ENCODE peak calls at places on chromosomes 6 and 20, in ten cellular contexts. S, O, G, I, Y, L, W, A, M and H are unnamed samples.
A peak's percentile ranks its signal among the peaks of the same experiment; 100 is the strongest.

GRCh38 chr6:139308284-139308916 is 16.6 kb upstream of the TXLNB start:
- DNase-seq in S (no peak), O (no peak), G (no peak), I (no peak), Y (no peak), L (no peak), W (peak; percentile 7), A (no peak), M (no peak), H (no peak)

GRCh38 chr6:127481628-127482027 is 22.4 kb upstream of the KIAA0408 start:
- DNase-seq in S (no peak), O (no peak), G (no peak), I (peak; percentile 78), Y (no peak), L (no peak), W (peak; percentile 63), A (no peak), M (peak; percentile 30), H (no peak)

GRCh38 chr6:165889636-165890403 is 226.8 kb upstream of the PDE10A start:
- DNase-seq in S (no peak), O (no peak), G (no peak), I (peak; percentile 53), Y (no peak), L (no peak), W (peak; percentile 58), A (no peak), M (peak; percentile 47), H (no peak)

GRCh38 chr20:47594157-47594556 is 92.5 kb downstream of the NCOA3 start:
- DNase-seq in S (no peak), O (no peak), G (no peak), I (no peak), Y (no peak), L (no peak), W (no peak), A (no peak), M (no peak), H (no peak)

GRCh38 chr6:142903806-142904205 is 41.2 kb downstream of the HIVEP2 start:
- DNase-seq in S (no peak), O (no peak), G (no peak), I (no peak), Y (no peak), L (no peak), W (no peak), A (no peak), M (peak; percentile 34), H (no peak)

GRCh38 chr6:92201618-92202017 is 1217.7 kb downstream of the EPHA7 start:
- DNase-seq in S (no peak), O (no peak), G (no peak), I (peak; percentile 9), Y (no peak), L (no peak), W (peak; percentile 9), A (no peak), M (no peak), H (no peak)

GRCh38 chr20:53695797-53696527 is 102.3 kb upstream of the ZNF217 start:
- DNase-seq in S (no peak), O (no peak), G (peak; percentile 25), I (no peak), Y (no peak), L (no peak), W (no peak), A (no peak), M (no peak), H (no peak)

GRCh38 chr20:46592580-46593362 is 42.3 kb upstream of the OCSTAMP start:
- DNase-seq in S (no peak), O (no peak), G (no peak), I (no peak), Y (no peak), L (peak; percentile 3), W (no peak), A (no peak), M (no peak), H (no peak)

GRCh38 chr20:15146948-15147347 is 809.5 kb upstream of the FLRT3 start:
- DNase-seq in S (no peak), O (no peak), G (no peak), I (no peak), Y (no peak), L (no peak), W (no peak), A (no peak), M (no peak), H (no peak)

GRCh38 chr20:38604873-38605303 is 3.3 kb downstream of the ARHGAP40 start:
- DNase-seq in S (no peak), O (no peak), G (no peak), I (peak; percentile 80), Y (no peak), L (no peak), W (peak; percentile 32), A (no peak), M (no peak), H (no peak)

GRCh38 chr20:36154696-36155628 is at the start of gene EPB41L1:
- DNase-seq in S (no peak), O (peak; percentile 77), G (no peak), I (no peak), Y (no peak), L (no peak), W (no peak), A (no peak), M (no peak), H (no peak)

GRCh38 chr20:52103469-52103910 is 88.1 kb downstream of the ZFP64 start:
- DNase-seq in S (no peak), O (no peak), G (no peak), I (peak; percentile 18), Y (no peak), L (peak; percentile 7), W (peak; percentile 26), A (no peak), M (peak; percentile 24), H (no peak)

GRCh38 chr20:23125625-23126191 is 39.6 kb upstream of the CD93 start:
- DNase-seq in S (no peak), O (no peak), G (peak; percentile 86), I (peak; percentile 95), Y (no peak), L (no peak), W (peak; percentile 67), A (peak; percentile 80), M (peak; percentile 80), H (no peak)

GRCh38 chr6:36116066-36116465 is 14.2 kb upstream of the MAPK13 start:
- DNase-seq in S (no peak), O (no peak), G (no peak), I (no peak), Y (no peak), L (no peak), W (no peak), A (no peak), M (no peak), H (no peak)

GRCh38 chr6:37433657-37434271 is 743 bp downstream of the CMTR1 start:
- DNase-seq in S (peak; percentile 4), O (no peak), G (no peak), I (no peak), Y (no peak), L (peak; percentile 50), W (peak; percentile 5), A (no peak), M (no peak), H (no peak)

GRCh38 chr6:167163476-167164011 is 5.8 kb upstream of the GPR31 start:
- DNase-seq in S (no peak), O (no peak), G (peak; percentile 63), I (no peak), Y (no peak), L (no peak), W (no peak), A (no peak), M (no peak), H (no peak)

GRCh38 chr20:40648505-40649072 is 40.4 kb downstream of the MAFB start:
- DNase-seq in S (no peak), O (no peak), G (no peak), I (no peak), Y (no peak), L (no peak), W (no peak), A (no peak), M (no peak), H (no peak)

GRCh38 chr6:21026576-21027273 is 492.5 kb downstream of the CDKAL1 start:
- DNase-seq in S (no peak), O (no peak), G (no peak), I (peak; percentile 91), Y (no peak), L (no peak), W (peak; percentile 60), A (no peak), M (peak; percentile 54), H (no peak)

GRCh38 chr6:115663681-115664080 is 397.0 kb downstream of the FRK start:
- DNase-seq in S (no peak), O (no peak), G (no peak), I (no peak), Y (no peak), L (no peak), W (no peak), A (no peak), M (no peak), H (no peak)

GRCh38 chr6:6927437-6928361 is 180.1 kb upstream of the RREB1 start:
- DNase-seq in S (no peak), O (no peak), G (peak; percentile 78), I (no peak), Y (no peak), L (no peak), W (no peak), A (peak; percentile 86), M (no peak), H (no peak)

GRCh38 chr20:53643031-53643832 is 49.6 kb upstream of the ZNF217 start:
- DNase-seq in S (no peak), O (no peak), G (peak; percentile 88), I (peak; percentile 84), Y (no peak), L (peak; percentile 60), W (peak; percentile 77), A (no peak), M (peak; percentile 80), H (no peak)

GRCh38 chr6:39585641-39586040 is 139.6 kb downstream of the KIF6 start:
- DNase-seq in S (no peak), O (no peak), G (no peak), I (no peak), Y (no peak), L (no peak), W (no peak), A (no peak), M (no peak), H (no peak)

GRCh38 chr6:99519446-99519845 is 4.2 kb upstream of the USP45 start:
- DNase-seq in S (no peak), O (no peak), G (no peak), I (no peak), Y (no peak), L (no peak), W (no peak), A (no peak), M (no peak), H (no peak)

GRCh38 chr20:23584434-23585199 is 16.3 kb upstream of the CST9L start:
- DNase-seq in S (no peak), O (no peak), G (no peak), I (peak; percentile 19), Y (no peak), L (no peak), W (no peak), A (no peak), M (no peak), H (no peak)

GRCh38 chr20:58378704-58379103 is 10.3 kb upstream of the VAPB start:
- DNase-seq in S (no peak), O (no peak), G (no peak), I (no peak), Y (no peak), L (no peak), W (no peak), A (no peak), M (no peak), H (no peak)

GRCh38 chr6:19472850-19473249 is 364.3 kb upstream of the ID4 start:
- DNase-seq in S (no peak), O (no peak), G (no peak), I (no peak), Y (no peak), L (no peak), W (no peak), A (no peak), M (no peak), H (no peak)

GRCh38 chr6:34142046-34142445 is 3.8 kb downstream of the GRM4 start:
- DNase-seq in S (no peak), O (no peak), G (no peak), I (no peak), Y (no peak), L (no peak), W (no peak), A (peak; percentile 14), M (no peak), H (no peak)

GRCh38 chr20:44295995-44296394 is 15.0 kb downstream of the FITM2 start:
- DNase-seq in S (peak; percentile 90), O (no peak), G (no peak), I (no peak), Y (no peak), L (no peak), W (no peak), A (no peak), M (no peak), H (peak; percentile 69)